ENCODE peak calls at places on chromosomes 13 and 19, in seven cellular contexts. One of them, this sample, is unnamed.

GRCh38 chr19:45005787-45006186 is 4.5 kb downstream of the RELB start:
- DNase-seq in transverse colon: peak; percentile 85
- DNase-seq in spleen: no peak
- DNase-seq in body of pancreas: no peak
- DNase-seq in breast epithelium: no peak
- DNase-seq in adrenal gland: no peak
- DNase-seq in thoracic aorta: no peak
- DNase-seq in this sample: peak; percentile 89

GRCh38 chr19:19261350-19262189 is 11.5 kb downstream of the TM6SF2 start:
- DNase-seq in transverse colon: no peak
- DNase-seq in spleen: no peak
- DNase-seq in adrenal gland: no peak
- DNase-seq in thoracic aorta: no peak
- DNase-seq in body of pancreas: no peak
- DNase-seq in breast epithelium: no peak
- DNase-seq in this sample: no peak

GRCh38 chr19:35000647-35001501 is 751 bp downstream of the GRAMD1A start:
- DNase-seq in thoracic aorta: no peak
- DNase-seq in body of pancreas: peak; percentile 60
- DNase-seq in spleen: peak; percentile 90
- DNase-seq in adrenal gland: no peak
- DNase-seq in transverse colon: peak; percentile 53
- DNase-seq in breast epithelium: no peak
- DNase-seq in this sample: peak; percentile 63

GRCh38 chr13:32878172-32878571 is 138.1 kb upstream of the KL start:
- DNase-seq in body of pancreas: no peak
- DNase-seq in breast epithelium: no peak
- DNase-seq in adrenal gland: no peak
- DNase-seq in transverse colon: no peak
- DNase-seq in spleen: no peak
- DNase-seq in thoracic aorta: no peak
- DNase-seq in this sample: no peak

GRCh38 chr19:1214299-1214861 is 8.8 kb downstream of the STK11 start:
- DNase-seq in body of pancreas: no peak
- DNase-seq in adrenal gland: no peak
- DNase-seq in transverse colon: no peak
- DNase-seq in thoracic aorta: no peak
- DNase-seq in spleen: no peak
- DNase-seq in breast epithelium: no peak
- DNase-seq in this sample: no peak

GRCh38 chr19:40365613-40366401 is 17.3 kb downstream of the PLD3 start:
- DNase-seq in thoracic aorta: no peak
- DNase-seq in adrenal gland: peak; percentile 90
- DNase-seq in body of pancreas: peak; percentile 49
- DNase-seq in breast epithelium: peak; percentile 37
- DNase-seq in spleen: peak; percentile 83
- DNase-seq in transverse colon: peak; percentile 50
- DNase-seq in this sample: no peak

GRCh38 chr19:45152504-45153338 is 8.1 kb downstream of the NKPD1 start:
- DNase-seq in thoracic aorta: no peak
- DNase-seq in breast epithelium: peak; percentile 50
- DNase-seq in transverse colon: peak; percentile 67
- DNase-seq in adrenal gland: peak; percentile 84
- DNase-seq in spleen: peak; percentile 84
- DNase-seq in body of pancreas: peak; percentile 67
- DNase-seq in this sample: peak; percentile 63

GRCh38 chr19:18502633-18503294 is 19.1 kb downstream of the ELL start:
- DNase-seq in body of pancreas: peak; percentile 20
- DNase-seq in adrenal gland: peak; percentile 67
- DNase-seq in spleen: peak; percentile 85
- DNase-seq in transverse colon: peak; percentile 40
- DNase-seq in breast epithelium: peak; percentile 36
- DNase-seq in thoracic aorta: no peak
- DNase-seq in this sample: peak; percentile 50

GRCh38 chr13:113245858-113246791 is 36.7 kb downstream of the CUL4A start:
- DNase-seq in thoracic aorta: no peak
- DNase-seq in breast epithelium: no peak
- DNase-seq in transverse colon: no peak
- DNase-seq in body of pancreas: no peak
- DNase-seq in spleen: no peak
- DNase-seq in adrenal gland: no peak
- DNase-seq in this sample: no peak

GRCh38 chr19:54188224-54188871 is 1.0 kb downstream of the MBOAT7 start:
- DNase-seq in adrenal gland: peak; percentile 78
- DNase-seq in spleen: peak; percentile 84
- DNase-seq in body of pancreas: no peak
- DNase-seq in transverse colon: no peak
- DNase-seq in thoracic aorta: no peak
- DNase-seq in breast epithelium: no peak
- DNase-seq in this sample: no peak

GRCh38 chr19:28066988-28067387 is 1146.0 kb downstream of the UQCRFS1 start:
- DNase-seq in spleen: no peak
- DNase-seq in breast epithelium: no peak
- DNase-seq in body of pancreas: no peak
- DNase-seq in thoracic aorta: no peak
- DNase-seq in adrenal gland: no peak
- DNase-seq in transverse colon: no peak
- DNase-seq in this sample: no peak

GRCh38 chr19:41904118-41904870 is 21.3 kb downstream of the ARHGEF1 start:
- DNase-seq in adrenal gland: no peak
- DNase-seq in thoracic aorta: no peak
- DNase-seq in spleen: peak; percentile 66
- DNase-seq in breast epithelium: no peak
- DNase-seq in transverse colon: peak; percentile 90
- DNase-seq in body of pancreas: peak; percentile 84
- DNase-seq in this sample: no peak

GRCh38 chr13:100209857-100210580 is 121.1 kb downstream of the PCCA start:
- DNase-seq in spleen: no peak
- DNase-seq in breast epithelium: no peak
- DNase-seq in body of pancreas: no peak
- DNase-seq in thoracic aorta: no peak
- DNase-seq in transverse colon: no peak
- DNase-seq in adrenal gland: no peak
- DNase-seq in this sample: no peak

GRCh38 chr19:12779162-12779993 is 4.0 kb upstream of the HOOK2 start:
- DNase-seq in thoracic aorta: no peak
- DNase-seq in transverse colon: peak; percentile 46
- DNase-seq in body of pancreas: peak; percentile 26
- DNase-seq in spleen: peak; percentile 83
- DNase-seq in adrenal gland: peak; percentile 76
- DNase-seq in breast epithelium: no peak
- DNase-seq in this sample: no peak

GRCh38 chr13:65965496-65965895 is 1264.6 kb downstream of the PCDH9 start:
- DNase-seq in adrenal gland: no peak
- DNase-seq in transverse colon: no peak
- DNase-seq in body of pancreas: no peak
- DNase-seq in breast epithelium: no peak
- DNase-seq in spleen: no peak
- DNase-seq in thoracic aorta: no peak
- DNase-seq in this sample: no peak

GRCh38 chr19:5155586-5156210 is 184.9 kb downstream of the PTPRS start:
- DNase-seq in thoracic aorta: no peak
- DNase-seq in body of pancreas: no peak
- DNase-seq in breast epithelium: no peak
- DNase-seq in spleen: peak; percentile 36
- DNase-seq in transverse colon: no peak
- DNase-seq in adrenal gland: no peak
- DNase-seq in this sample: no peak

GRCh38 chr19:12969292-12969988 is at the start of gene DAND5:
- DNase-seq in spleen: no peak
- DNase-seq in breast epithelium: no peak
- DNase-seq in body of pancreas: peak; percentile 64
- DNase-seq in adrenal gland: peak; percentile 78
- DNase-seq in thoracic aorta: no peak
- DNase-seq in transverse colon: no peak
- DNase-seq in this sample: no peak

GRCh38 chr19:57552432-57552831 is 7.2 kb downstream of the ZNF550 start:
- DNase-seq in adrenal gland: no peak
- DNase-seq in transverse colon: no peak
- DNase-seq in spleen: no peak
- DNase-seq in thoracic aorta: no peak
- DNase-seq in body of pancreas: no peak
- DNase-seq in breast epithelium: no peak
- DNase-seq in this sample: no peak

GRCh38 chr13:22744688-22745452 is 435.9 kb upstream of the SGCG start:
- DNase-seq in breast epithelium: no peak
- DNase-seq in transverse colon: no peak
- DNase-seq in adrenal gland: no peak
- DNase-seq in body of pancreas: no peak
- DNase-seq in spleen: no peak
- DNase-seq in thoracic aorta: no peak
- DNase-seq in this sample: no peak

GRCh38 chr19:56383826-56384605 is 9.3 kb downstream of the ZNF582 start:
- DNase-seq in spleen: no peak
- DNase-seq in transverse colon: no peak
- DNase-seq in body of pancreas: no peak
- DNase-seq in thoracic aorta: no peak
- DNase-seq in breast epithelium: no peak
- DNase-seq in adrenal gland: no peak
- DNase-seq in this sample: no peak

DNA sequence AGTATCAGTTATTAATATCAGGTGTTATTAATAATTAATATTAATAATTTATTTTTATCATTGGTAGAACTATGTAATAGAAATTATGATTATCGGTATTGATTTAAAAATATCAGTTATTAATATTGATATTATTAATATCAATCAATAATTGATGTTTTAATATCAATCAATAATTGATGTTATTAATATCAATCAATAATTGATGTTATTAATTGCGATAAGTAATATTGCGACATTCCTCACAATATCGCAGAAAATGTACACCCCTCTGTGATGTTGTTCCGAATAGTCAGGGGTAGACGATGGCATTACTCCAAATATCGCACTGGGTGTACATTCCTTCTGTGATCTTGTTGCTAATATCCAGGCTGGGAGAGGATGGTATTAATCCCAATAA is 3.7 kb upstream of the RGCC start:
- DNase-seq in body of pancreas: no peak
- DNase-seq in transverse colon: no peak
- DNase-seq in thoracic aorta: no peak
- DNase-seq in adrenal gland: no peak
- DNase-seq in breast epithelium: no peak
- DNase-seq in spleen: no peak
- DNase-seq in this sample: no peak
- H3K27me3 ChIP-seq in body of pancreas: no peaks in the 10 kb centered on the region
- H3K27me3 ChIP-seq in transverse colon: peaks cover 26% of the 10 kb centered on the region
- H3K27me3 ChIP-seq in thoracic aorta: no peaks in the 10 kb centered on the region
- H3K27me3 ChIP-seq in adrenal gland: no peaks in the 10 kb centered on the region
- H3K27me3 ChIP-seq in breast epithelium: no peaks in the 10 kb centered on the region
- H3K27me3 ChIP-seq in spleen: peaks cover 17% of the 10 kb centered on the region
- H3K27me3 ChIP-seq in this sample: no peaks in the 10 kb centered on the region

GRCh38 chr19:7415857-7416371 is 67.2 kb downstream of the ARHGEF18 start:
- DNase-seq in adrenal gland: no peak
- DNase-seq in spleen: no peak
- DNase-seq in breast epithelium: no peak
- DNase-seq in body of pancreas: no peak
- DNase-seq in thoracic aorta: no peak
- DNase-seq in transverse colon: no peak
- DNase-seq in this sample: no peak
- H3K27ac ChIP-seq in adrenal gland: no peak overlapping the region
- H3K27ac ChIP-seq in spleen: no peak overlapping the region
- H3K27ac ChIP-seq in breast epithelium: no peak overlapping the region
- H3K27ac ChIP-seq in body of pancreas: peak overlapping the region; percentile 57
- H3K27ac ChIP-seq in thoracic aorta: no peak overlapping the region
- H3K27ac ChIP-seq in transverse colon: no peak overlapping the region
- H3K27ac ChIP-seq in this sample: no peak overlapping the region

GRCh38 chr19:46890423-46891170 is 29.8 kb downstream of the ARHGAP35 start:
- DNase-seq in transverse colon: no peak
- DNase-seq in body of pancreas: peak; percentile 13
- DNase-seq in thoracic aorta: no peak
- DNase-seq in breast epithelium: no peak
- DNase-seq in spleen: no peak
- DNase-seq in adrenal gland: no peak
- DNase-seq in this sample: peak; percentile 67
- TF ChIP-seq CTCF in transverse colon: no peak
- TF ChIP-seq CTCF in body of pancreas: no peak
- TF ChIP-seq CTCF in thoracic aorta: no peak
- TF ChIP-seq CTCF in breast epithelium: no peak
- TF ChIP-seq CTCF in spleen: no peak
- TF ChIP-seq CTCF in adrenal gland: no peak
- TF ChIP-seq CTCF in this sample: no peak

GRCh38 chr19:3348042-3348441 is 18.3 kb upstream of the NFIC start:
- DNase-seq in breast epithelium: no peak
- DNase-seq in body of pancreas: peak; percentile 34
- DNase-seq in transverse colon: no peak
- DNase-seq in spleen: no peak
- DNase-seq in thoracic aorta: no peak
- DNase-seq in adrenal gland: no peak
- DNase-seq in this sample: no peak
- H3K27me3 ChIP-seq in breast epithelium: no peaks in the 10 kb centered on the region
- H3K27me3 ChIP-seq in body of pancreas: no peaks in the 10 kb centered on the region
- H3K27me3 ChIP-seq in transverse colon: no peaks in the 10 kb centered on the region
- H3K27me3 ChIP-seq in spleen: no peaks in the 10 kb centered on the region
- H3K27me3 ChIP-seq in thoracic aorta: no peaks in the 10 kb centered on the region
- H3K27me3 ChIP-seq in adrenal gland: no peaks in the 10 kb centered on the region
- H3K27me3 ChIP-seq in this sample: no peaks in the 10 kb centered on the region

DNA sequence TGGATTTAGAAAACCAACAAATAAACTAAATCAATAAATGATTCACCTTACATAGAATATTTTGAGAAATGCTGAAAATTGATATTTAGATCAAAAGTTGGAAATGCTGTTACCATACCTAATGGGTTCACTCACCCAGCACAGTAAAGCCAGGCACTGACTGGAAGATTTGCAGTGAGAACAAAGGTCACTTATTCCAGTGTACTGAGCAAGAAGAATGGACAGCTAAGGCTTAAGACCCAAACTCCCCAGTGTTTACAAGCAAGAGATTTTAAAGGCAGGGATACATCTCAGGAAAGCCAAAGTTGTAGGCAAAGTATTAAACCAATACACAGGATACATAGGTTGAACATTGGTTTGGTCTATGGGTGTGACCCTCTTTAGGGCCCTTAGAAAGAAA is 523.9 kb upstream of the PCDH9 start:
- DNase-seq in thoracic aorta: no peak
- DNase-seq in breast epithelium: no peak
- DNase-seq in adrenal gland: no peak
- DNase-seq in spleen: no peak
- DNase-seq in transverse colon: no peak
- DNase-seq in body of pancreas: no peak
- DNase-seq in this sample: no peak
- H3K27ac ChIP-seq in thoracic aorta: no peak overlapping the region
- H3K27ac ChIP-seq in breast epithelium: no peak overlapping the region
- H3K27ac ChIP-seq in adrenal gland: no peak overlapping the region
- H3K27ac ChIP-seq in spleen: no peak overlapping the region
- H3K27ac ChIP-seq in transverse colon: no peak overlapping the region
- H3K27ac ChIP-seq in body of pancreas: no peak overlapping the region
- H3K27ac ChIP-seq in this sample: no peak overlapping the region

GRCh38 chr13:69319659-69320058 is 788.0 kb upstream of the ATXN8OS start:
- DNase-seq in thoracic aorta: no peak
- DNase-seq in breast epithelium: no peak
- DNase-seq in adrenal gland: no peak
- DNase-seq in spleen: no peak
- DNase-seq in transverse colon: no peak
- DNase-seq in body of pancreas: no peak
- DNase-seq in this sample: no peak
- TF ChIP-seq CTCF in thoracic aorta: no peak
- TF ChIP-seq CTCF in breast epithelium: no peak
- TF ChIP-seq CTCF in adrenal gland: no peak
- TF ChIP-seq CTCF in spleen: no peak
- TF ChIP-seq CTCF in transverse colon: no peak
- TF ChIP-seq CTCF in body of pancreas: no peak
- TF ChIP-seq CTCF in this sample: no peak

GRCh38 chr13:73870036-73870741 is 264.0 kb downstream of the KLF12 start:
- DNase-seq in thoracic aorta: no peak
- DNase-seq in transverse colon: peak; percentile 28
- DNase-seq in adrenal gland: no peak
- DNase-seq in body of pancreas: no peak
- DNase-seq in spleen: no peak
- DNase-seq in breast epithelium: no peak
- DNase-seq in this sample: no peak
- H3K27me3 ChIP-seq in thoracic aorta: no peaks in the 10 kb centered on the region
- H3K27me3 ChIP-seq in transverse colon: no peaks in the 10 kb centered on the region
- H3K27me3 ChIP-seq in adrenal gland: no peaks in the 10 kb centered on the region
- H3K27me3 ChIP-seq in body of pancreas: no peaks in the 10 kb centered on the region
- H3K27me3 ChIP-seq in spleen: no peaks in the 10 kb centered on the region
- H3K27me3 ChIP-seq in breast epithelium: no peaks in the 10 kb centered on the region
- H3K27me3 ChIP-seq in this sample: no peaks in the 10 kb centered on the region

This sample was measured in Peyer's patch.